ENCODE peak calls at places on chromosomes 13 and 19, in ten cellular contexts. U is body of pancreas, T is BE2C, W is cardiac muscle cell, Y is left lung, K is GM10248, R is AG10803, D is psoas muscle, M is tibial artery, H is breast epithelium. Z is an unnamed sample.

GRCh38 chr19:45822716-45823115 is 7.6 kb upstream of the RSPH6A start:
- DNase-seq in R (no peak), M (no peak), W (no peak), T (no peak), U (no peak), K (no peak), H (no peak), D (no peak), Y (peak), Z (no peak)

GRCh38 chr19:12956446-12957388 is at the start of gene GADD45GIP1:
- DNase-seq in W (peak), K (peak), H (peak), R (peak), D (peak), M (peak), T (peak), U (peak), Y (peak), Z (no peak)

GRCh38 chr19:17419154-17419490 is 725 bp upstream of the MVB12A start:
- DNase-seq in D (no peak), H (no peak), U (no peak), M (no peak), W (no peak), Y (no peak), K (no peak), T (no peak), R (no peak), Z (no peak)

GRCh38 chr13:71306821-71307220 is 560.2 kb downstream of the DACH1 start:
- DNase-seq in K (no peak), M (no peak), U (no peak), R (no peak), D (no peak), Y (no peak), H (no peak), W (no peak), T (no peak), Z (no peak)

GRCh38 chr19:45451181-45451849 is 16.5 kb upstream of the FOSB start:
- DNase-seq in W (no peak), H (no peak), R (peak), M (peak), K (no peak), Y (no peak), T (no peak), U (peak), D (peak), Z (no peak)

GRCh38 chr13:54573186-54573585 is 1544.6 kb downstream of the OLFM4 start:
- DNase-seq in D (no peak), U (no peak), T (no peak), R (no peak), Y (no peak), K (no peak), H (no peak), W (no peak), M (no peak), Z (no peak)

GRCh38 chr13:81446441-81446840 is 1105.5 kb upstream of the SPRY2 start:
- DNase-seq in H (no peak), M (no peak), K (no peak), T (no peak), U (no peak), R (no peak), Y (no peak), D (no peak), W (no peak), Z (no peak)

GRCh38 chr19:14118165-14119051 is 846 bp upstream of the PRKACA start:
- DNase-seq in Y (peak), U (peak), H (peak), D (peak), W (peak), T (peak), K (no peak), M (peak), R (peak), Z (peak)

GRCh38 chr13:19794552-19795143 is 11.9 kb upstream of the PSPC1 start:
- DNase-seq in K (no peak), U (no peak), D (no peak), M (no peak), Y (no peak), T (no peak), R (no peak), W (no peak), H (no peak), Z (no peak)

GRCh38 chr19:47511681-47512080 is 3.2 kb downstream of the NAPA start:
- DNase-seq in D (peak), U (peak), M (no peak), K (no peak), Y (peak), H (no peak), T (no peak), W (no peak), R (peak), Z (no peak)

GRCh38 chr19:5127710-5128109 is 158.8 kb downstream of the KDM4B start:
- DNase-seq in M (no peak), K (no peak), D (no peak), H (no peak), U (no peak), R (no peak), W (no peak), Y (no peak), T (peak), Z (no peak)

GRCh38 chr19:2476451-2477140 is 669 bp downstream of the GADD45B start:
- DNase-seq in H (peak), W (peak), U (peak), D (peak), K (no peak), R (peak), M (peak), T (peak), Y (peak), Z (no peak)

GRCh38 chr13:51894239-51894638 is 32.5 kb downstream of the CCDC70 start:
- DNase-seq in T (peak), W (no peak), D (no peak), M (no peak), U (no peak), K (no peak), H (no peak), Y (no peak), R (no peak), Z (no peak)

GRCh38 chr13:39952244-39953233 is 297.1 kb downstream of the COG6 start:
- DNase-seq in W (no peak), M (no peak), D (no peak), K (no peak), H (no peak), T (no peak), Y (no peak), U (peak), R (peak), Z (no peak)

GRCh38 chr19:48674921-48675824 is 2.4 kb upstream of the NTN5 start:
- DNase-seq in H (peak), R (peak), M (peak), D (peak), U (peak), W (peak), K (peak), Y (no peak), T (peak), Z (peak)

GRCh38 chr13:112241288-112241687 is 134.9 kb upstream of the SPACA7 start:
- DNase-seq in Y (no peak), D (no peak), M (no peak), T (no peak), W (no peak), R (no peak), K (no peak), U (no peak), H (no peak), Z (no peak)

GRCh38 chr13:47256618-47257017 is 359.8 kb upstream of the HTR2A start:
- DNase-seq in W (no peak), M (no peak), H (no peak), U (no peak), K (no peak), T (no peak), R (peak), Y (no peak), D (no peak), Z (no peak)

GRCh38 chr13:40629678-40630384 is 36.6 kb downstream of the FOXO1 start:
- DNase-seq in M (no peak), K (peak), R (no peak), Y (no peak), U (no peak), H (no peak), T (no peak), D (no peak), W (no peak), Z (no peak)

GRCh38 chr19:58498316-58499020 is 13.3 kb downstream of the SLC27A5 start:
- DNase-seq in M (no peak), W (no peak), D (peak), U (no peak), Y (peak), R (no peak), K (no peak), T (no peak), H (no peak), Z (no peak)

GRCh38 chr13:108549989-108550388 is 79.4 kb upstream of the MYO16 start:
- DNase-seq in W (no peak), K (no peak), U (no peak), M (no peak), T (no peak), Y (no peak), H (no peak), D (no peak), R (no peak), Z (no peak)

GRCh38 chr19:42076375-42076944 is 494 bp downstream of the ZNF574 start:
- DNase-seq in T (no peak), H (no peak), Y (no peak), D (peak), U (no peak), W (no peak), M (no peak), R (no peak), K (no peak), Z (no peak)

GRCh38 chr13:114142640-114143490 is 10.4 kb upstream of the RASA3 start:
- DNase-seq in M (no peak), W (no peak), D (peak), U (peak), K (no peak), Y (peak), T (no peak), H (no peak), R (no peak), Z (no peak)

GRCh38 chr13:21579754-21580316 is 24.1 kb downstream of the MICU2 start:
- DNase-seq in K (no peak), D (no peak), U (no peak), T (no peak), R (no peak), H (no peak), M (no peak), W (no peak), Y (no peak), Z (no peak)

GRCh38 chr13:29771247-29771646 is 79.2 kb downstream of the UBL3 start:
- DNase-seq in U (no peak), R (peak), T (no peak), D (no peak), M (no peak), K (no peak), Y (no peak), H (no peak), W (peak), Z (no peak)

GRCh38 chr13:52162279-52163101 is 3.1 kb upstream of the NEK3 start:
- DNase-seq in D (no peak), K (no peak), H (no peak), W (no peak), Y (no peak), R (no peak), M (no peak), T (no peak), U (no peak), Z (no peak)

GRCh38 chr13:23674795-23675640 is 104.8 kb downstream of the TNFRSF19 start:
- DNase-seq in U (no peak), Y (no peak), D (no peak), T (no peak), M (no peak), W (no peak), R (peak), H (no peak), K (no peak), Z (no peak)

GRCh38 chr19:45667620-45668341 is at the start of gene GIPR:
- DNase-seq in U (peak), W (peak), D (no peak), M (no peak), K (peak), T (peak), Y (peak), H (no peak), R (peak), Z (no peak)

GRCh38 chr13:107441279-107441678 is 774.1 kb downstream of the LIG4 start:
- DNase-seq in U (no peak), R (peak), H (no peak), D (no peak), T (no peak), K (no peak), Y (no peak), W (no peak), M (no peak), Z (no peak)

GRCh38 chr19:34381399-34382251 is 16.6 kb downstream of the GPI start:
- DNase-seq in W (no peak), K (no peak), U (no peak), D (peak), R (no peak), M (no peak), Y (no peak), H (no peak), T (no peak), Z (no peak)

GRCh38 chr19:20245309-20245708 is 78.3 kb downstream of the ZNF486 start:
- DNase-seq in T (no peak), M (no peak), D (no peak), U (no peak), K (no peak), H (no peak), R (no peak), Y (no peak), W (no peak), Z (no peak)

GRCh38 chr19:20250627-20251026 is 83.6 kb downstream of the ZNF486 start:
- DNase-seq in T (no peak), M (no peak), K (no peak), R (no peak), H (no peak), D (no peak), Y (no peak), W (no peak), U (no peak), Z (no peak)

GRCh38 chr19:20244356-20244755 is 77.3 kb downstream of the ZNF486 start:
- DNase-seq in Y (no peak), M (no peak), R (no peak), U (no peak), T (no peak), W (no peak), D (no peak), H (no peak), K (no peak), Z (no peak)

GRCh38 chr19:20243629-20244028 is 76.6 kb downstream of the ZNF486 start:
- DNase-seq in U (no peak), K (no peak), T (no peak), M (no peak), D (no peak), H (no peak), Y (no peak), W (no peak), R (no peak), Z (no peak)

GRCh38 chr19:20247016-20247683 is 80.1 kb downstream of the ZNF486 start:
- DNase-seq in U (peak), H (no peak), R (peak), K (no peak), W (peak), D (no peak), M (no peak), Y (no peak), T (no peak), Z (no peak)
- TF ChIP-seq CTCF in U (peak), H (no peak), R (peak), K (peak), W (peak), D (peak), M (peak), Y (no peak), T (peak), Z (no peak)

GRCh38 chr13:30934381-30934780 is 1.9 kb downstream of the TEX26 start:
- DNase-seq in M (no peak), T (no peak), Y (no peak), R (no peak), U (no peak), H (no peak), W (peak), K (no peak), D (no peak), Z (no peak)
- TF ChIP-seq CTCF in M (no peak), T (peak), Y (no peak), R (peak), U (no peak), H (no peak), W (no peak), K (no peak), D (no peak), Z (no peak)

GRCh38 chr13:37602743-37603381 is 4.3 kb upstream of the POSTN start:
- DNase-seq in T (no peak), D (no peak), W (peak), U (no peak), K (no peak), M (no peak), R (peak), Y (no peak), H (no peak), Z (no peak)

DNA sequence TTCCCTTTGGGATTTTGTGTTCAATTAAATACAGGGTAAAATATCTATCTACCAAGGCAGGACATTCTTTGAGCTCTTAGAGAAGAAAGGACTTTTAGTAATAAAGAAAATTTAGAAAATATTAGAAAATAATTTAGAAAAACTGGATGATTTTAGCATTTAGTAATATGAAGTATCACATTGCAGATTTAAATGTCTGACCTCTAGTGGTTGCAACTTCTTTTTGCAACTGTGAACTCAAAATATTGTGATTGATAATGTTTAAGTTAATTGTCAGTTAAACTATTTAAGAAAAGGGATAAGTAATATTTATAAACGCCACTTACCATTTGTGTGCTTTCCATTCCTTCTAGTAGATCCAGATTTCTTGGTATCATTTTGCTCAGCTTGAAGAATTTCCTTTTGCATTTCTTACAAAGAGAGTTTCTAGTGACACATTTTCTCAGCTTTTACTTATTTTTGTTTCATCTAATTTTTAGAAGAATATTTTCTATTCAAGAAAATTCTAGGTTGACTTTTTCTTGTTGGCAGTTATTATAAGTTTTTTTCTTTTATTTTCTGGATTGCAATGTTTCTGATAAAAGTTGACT is 10.3 kb upstream of the POSTN start:
- DNase-seq in K (no peak), H (no peak), U (no peak), W (no peak), T (no peak), Y (no peak), R (no peak), D (no peak), M (no peak), Z (no peak)
- TF ChIP-seq CTCF in K (peak), H (no peak), U (no peak), W (peak), T (no peak), Y (peak), R (peak), D (peak), M (no peak), Z (no peak)

GRCh38 chr13:43127103-43127817 is 103.9 kb downstream of the DNAJC15 start:
- DNase-seq in M (no peak), R (no peak), K (no peak), T (peak), U (no peak), W (no peak), Y (no peak), D (no peak), H (no peak), Z (no peak)

GRCh38 chr13:43122706-43123268 is 99.4 kb downstream of the DNAJC15 start:
- DNase-seq in R (no peak), K (no peak), Y (no peak), T (peak), M (no peak), U (no peak), W (no peak), H (no peak), D (no peak), Z (no peak)

GRCh38 chr13:43124495-43124894 is 101.1 kb downstream of the DNAJC15 start:
- DNase-seq in U (no peak), K (no peak), M (no peak), Y (no peak), H (no peak), R (no peak), D (no peak), T (no peak), W (no peak), Z (no peak)

GRCh38 chr13:43126420-43126819 is 103.0 kb downstream of the DNAJC15 start:
- DNase-seq in Y (no peak), U (no peak), W (no peak), D (no peak), M (no peak), R (no peak), H (no peak), T (no peak), K (no peak), Z (no peak)

GRCh38 chr13:43123856-43124255 is 100.5 kb downstream of the DNAJC15 start:
- DNase-seq in W (no peak), U (no peak), Y (no peak), R (no peak), D (no peak), T (no peak), H (no peak), K (no peak), M (no peak), Z (no peak)
- TF ChIP-seq CTCF in W (no peak), U (no peak), Y (no peak), R (no peak), D (no peak), T (no peak), H (no peak), K (no peak), M (no peak), Z (no peak)